ENCODE peak calls at places on chromosomes 7 and 10, in four cellular contexts. K, X, V and P are unnamed samples. For H3K27me3, the result is how much of the 10 kb centered on the place peaks cover.

GRCh38 chr10:119375574-119376265 is 166.8 kb downstream of the RGS10 start:
- DNase-seq in K (peak), X (no peak), V (peak), P (peak)

GRCh38 chr7:105963038-105963667 is at the start of gene CDHR3:
- DNase-seq in K (no peak), X (no peak), V (no peak), P (no peak)

GRCh38 chr7:17326378-17326777 is 27.9 kb downstream of the AHR start:
- DNase-seq in K (no peak), X (no peak), V (no peak), P (no peak)

GRCh38 chr10:11415095-11415494 is 196.4 kb downstream of the USP6NL start:
- DNase-seq in K (no peak), X (no peak), V (no peak), P (no peak)

GRCh38 chr7:101803203-101804086 is 14.0 kb upstream of the CUX1 start:
- DNase-seq in K (no peak), X (no peak), V (no peak), P (no peak)

GRCh38 chr10:4254101-4254994 is 469.3 kb upstream of the KLF6 start:
- DNase-seq in K (no peak), X (peak), V (peak), P (no peak)

GRCh38 chr10:67884842-67885680 is 605 bp downstream of the SIRT1 start:
- DNase-seq in K (peak), X (peak), V (peak), P (no peak)

GRCh38 chr7:159114096-159114495 is 30.6 kb downstream of the VIPR2 start:
- DNase-seq in K (no peak), X (no peak), V (no peak), P (no peak)

GRCh38 chr7:55485501-55486171 is 86.7 kb downstream of the VOPP1 start:
- DNase-seq in K (no peak), X (no peak), V (no peak), P (no peak)

GRCh38 chr7:94239661-94240234 is 154.9 kb upstream of the COL1A2 start:
- DNase-seq in K (no peak), X (no peak), V (no peak), P (no peak)

GRCh38 chr10:63766766-63767505 is 245.7 kb downstream of the REEP3 start:
- DNase-seq in K (no peak), X (peak), V (peak), P (peak)

GRCh38 chr7:81492240-81492639 is 277.6 kb downstream of the HGF start:
- DNase-seq in K (no peak), X (no peak), V (no peak), P (no peak)

GRCh38 chr10:125742465-125742864 is 23.0 kb downstream of the EDRF1 start:
- DNase-seq in K (no peak), X (no peak), V (no peak), P (no peak)

GRCh38 chr7:139118234-139118802 is 8.8 kb upstream of the ZC3HAV1 start:
- DNase-seq in K (no peak), X (no peak), V (peak), P (peak)

GRCh38 chr10:91698258-91698657 is 65.4 kb upstream of the PPP1R3C start:
- DNase-seq in K (no peak), X (no peak), V (no peak), P (no peak)

GRCh38 chr7:47181609-47182264 is 400.2 kb downstream of the TNS3 start:
- DNase-seq in K (no peak), X (no peak), V (no peak), P (no peak)

GRCh38 chr10:99232357-99232999 is 3.2 kb downstream of the HPSE2 start:
- DNase-seq in K (no peak), X (no peak), V (no peak), P (no peak)

GRCh38 chr7:107150375-107151073 is 18.3 kb upstream of the HBP1 start:
- DNase-seq in K (peak), X (peak), V (peak), P (no peak)

GRCh38 chr10:117545141-117546019 is 2.8 kb downstream of the EMX2 start:
- DNase-seq in K (no peak), X (no peak), V (no peak), P (no peak)

GRCh38 chr7:115869225-115869624 is 161.3 kb downstream of the TFEC start:
- DNase-seq in K (no peak), X (no peak), V (peak), P (no peak)

GRCh38 chr7:116138202-116138801 is 72.0 kb upstream of the TES start:
- DNase-seq in K (no peak), X (peak), V (peak), P (peak)

GRCh38 chr10:125162181-125162906 is 2.0 kb upstream of the CTBP2 start:
- DNase-seq in K (no peak), X (no peak), V (no peak), P (no peak)

GRCh38 chr7:108002726-108003590 is at the start of gene LAMB1:
- DNase-seq in K (peak), X (no peak), V (peak), P (no peak)

GRCh38 chr7:66654275-66655112 is 25.8 kb downstream of the KCTD7 start:
- DNase-seq in K (peak), X (peak), V (peak), P (peak)

GRCh38 chr7:95330194-95331003 is 6.1 kb upstream of the PON1 start:
- DNase-seq in K (no peak), X (no peak), V (no peak), P (no peak)
- TF ChIP-seq CTCF in K (no peak), X (no peak), V (no peak), P (no peak)

GRCh38 chr7:1236831-1237701 is 4.4 kb downstream of the UNCX start:
- DNase-seq in K (no peak), X (no peak), V (no peak), P (no peak)

GRCh38 chr7:1237704-1238255 is 5.1 kb downstream of the UNCX start:
- DNase-seq in K (no peak), X (no peak), V (no peak), P (no peak)

GRCh38 chr7:1239455-1240295 is 7.0 kb downstream of the UNCX start:
- DNase-seq in K (no peak), X (no peak), V (no peak), P (no peak)

GRCh38 chr7:1240296-1240820 is 7.7 kb downstream of the UNCX start:
- DNase-seq in K (no peak), X (no peak), V (no peak), P (no peak)

DNA sequence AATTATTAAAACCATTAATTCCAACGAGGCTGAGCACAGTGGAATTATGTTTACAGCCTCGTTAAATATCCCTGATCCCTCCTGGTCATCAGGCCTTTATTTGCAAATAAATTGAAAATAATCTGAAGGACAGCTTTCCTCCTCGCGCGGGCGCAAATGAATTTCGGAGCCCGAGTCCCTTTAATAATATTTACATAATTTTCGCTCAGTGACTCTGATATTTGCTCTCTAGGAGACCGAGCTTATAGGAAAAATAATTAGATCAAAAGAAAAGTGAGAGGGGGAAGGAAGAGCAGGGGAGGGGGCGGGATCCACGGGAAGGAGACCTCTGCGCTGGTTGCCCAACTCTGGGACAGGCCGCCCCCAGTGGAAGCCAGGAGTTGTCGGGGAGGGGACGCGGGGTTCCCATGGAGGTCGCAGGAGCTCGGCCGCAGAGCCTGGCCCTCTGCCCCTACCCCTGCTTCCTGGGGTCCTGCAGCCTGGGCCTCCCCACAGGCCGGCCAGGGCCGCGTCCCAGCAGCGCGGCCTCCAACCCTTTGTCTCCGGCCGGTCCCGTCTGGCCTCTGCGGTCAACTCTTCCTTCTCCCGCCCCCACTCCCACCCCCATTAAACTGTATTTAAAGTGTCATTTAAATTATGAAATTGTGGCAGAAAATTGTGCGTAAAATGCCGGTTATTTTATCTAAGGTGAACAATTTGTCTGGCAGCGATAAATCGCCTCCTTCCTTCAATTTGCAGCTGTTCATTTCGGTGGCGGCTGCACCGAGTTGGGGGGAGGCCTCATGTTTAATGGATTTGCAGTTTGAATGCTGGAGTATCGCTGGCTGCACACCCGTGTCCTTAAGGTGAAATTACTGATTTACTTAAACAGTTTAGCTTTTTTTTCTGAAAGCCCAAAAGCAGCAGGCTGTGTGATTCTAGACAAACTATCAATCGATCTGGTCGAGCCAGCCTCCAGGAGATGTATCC is 6.0 kb downstream of the UNCX start:
- DNase-seq in K (no peak), X (no peak), V (no peak), P (no peak)
- H3K27me3 ChIP-seq in K (half or more), X (half or more), V (half or more), P (half or more)

GRCh38 chr10:102705531-102705930 is 8.7 kb downstream of the ARL3 start:
- DNase-seq in K (peak), X (no peak), V (no peak), P (no peak)
- H3K4me3 ChIP-seq in K (no peak), X (no peak), V (no peak), P (no peak)

DNA sequence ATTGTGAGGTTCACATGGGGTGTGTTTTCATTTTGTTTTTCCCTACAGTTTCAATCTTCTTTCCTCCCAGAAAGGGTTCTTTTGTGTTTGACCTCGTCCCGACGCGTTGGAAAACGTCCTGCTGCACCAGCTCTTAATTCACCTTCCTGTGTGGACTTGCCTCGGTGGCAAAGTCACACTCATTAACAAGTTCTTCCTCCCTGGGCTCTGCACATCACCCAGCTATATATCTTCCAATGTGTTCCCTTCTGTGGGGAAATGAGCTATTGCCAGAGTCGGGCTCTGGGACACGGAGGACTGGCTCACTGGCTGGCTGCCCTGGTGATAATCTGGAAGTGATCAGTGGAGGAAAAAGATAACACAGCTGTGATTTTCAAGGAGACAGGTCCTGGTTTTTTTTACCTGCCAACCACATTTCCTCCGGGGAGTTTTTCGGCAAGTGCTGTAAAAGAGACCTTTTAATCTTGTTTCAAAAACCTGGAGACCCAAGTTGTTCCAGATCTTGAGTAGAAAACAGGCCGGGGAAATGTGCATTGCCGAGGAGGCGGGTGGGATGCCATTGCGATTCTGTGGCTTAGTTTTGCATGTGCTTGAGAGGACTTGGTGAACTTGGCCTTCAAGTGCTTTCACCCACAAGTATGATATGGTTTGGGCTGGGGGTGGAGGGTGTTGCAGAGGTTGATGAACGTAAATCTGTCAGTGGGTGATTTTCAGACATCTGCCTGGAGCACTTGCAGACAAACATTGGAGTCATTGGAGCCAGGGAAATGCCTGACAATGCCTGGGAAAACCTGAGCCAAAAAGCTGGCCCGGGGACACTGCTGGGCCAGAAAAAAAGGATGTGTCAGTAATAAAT is 96.5 kb upstream of the CREB5 start:
- DNase-seq in K (no peak), X (peak), V (peak), P (no peak)
- TF ChIP-seq CTCF in K (no peak), X (no peak), V (no peak), P (no peak)

GRCh38 chr7:25859412-25859704 is 292.6 kb upstream of the NFE2L3 start:
- DNase-seq in K (no peak), X (no peak), V (no peak), P (no peak)

GRCh38 chr7:25859732-25860131 is 292.3 kb upstream of the NFE2L3 start:
- DNase-seq in K (no peak), X (no peak), V (no peak), P (no peak)

GRCh38 chr7:25860882-25861228 is 291.1 kb upstream of the NFE2L3 start:
- DNase-seq in K (no peak), X (no peak), V (no peak), P (no peak)

GRCh38 chr7:25861704-25862253 is 290.2 kb upstream of the NFE2L3 start:
- DNase-seq in K (no peak), X (no peak), V (no peak), P (no peak)

GRCh38 chr7:25860206-25860881 is 291.7 kb upstream of the NFE2L3 start:
- DNase-seq in K (no peak), X (no peak), V (peak), P (no peak)
- H3K27me3 ChIP-seq in K (under half), X (under half), V (under half), P (under half)

GRCh38 chr7:143252002-143252401 is 11.2 kb upstream of the GSTK1 start:
- DNase-seq in K (no peak), X (no peak), V (no peak), P (no peak)
- H3K4me3 ChIP-seq in K (no peak), X (no peak), V (no peak), P (no peak)

GRCh38 chr10:122112625-122113160 is 123.7 kb downstream of the TACC2 start:
- DNase-seq in K (peak), X (peak), V (peak), P (peak)
- TF ChIP-seq CTCF in K (peak), X (peak), V (peak), P (peak)

DNA sequence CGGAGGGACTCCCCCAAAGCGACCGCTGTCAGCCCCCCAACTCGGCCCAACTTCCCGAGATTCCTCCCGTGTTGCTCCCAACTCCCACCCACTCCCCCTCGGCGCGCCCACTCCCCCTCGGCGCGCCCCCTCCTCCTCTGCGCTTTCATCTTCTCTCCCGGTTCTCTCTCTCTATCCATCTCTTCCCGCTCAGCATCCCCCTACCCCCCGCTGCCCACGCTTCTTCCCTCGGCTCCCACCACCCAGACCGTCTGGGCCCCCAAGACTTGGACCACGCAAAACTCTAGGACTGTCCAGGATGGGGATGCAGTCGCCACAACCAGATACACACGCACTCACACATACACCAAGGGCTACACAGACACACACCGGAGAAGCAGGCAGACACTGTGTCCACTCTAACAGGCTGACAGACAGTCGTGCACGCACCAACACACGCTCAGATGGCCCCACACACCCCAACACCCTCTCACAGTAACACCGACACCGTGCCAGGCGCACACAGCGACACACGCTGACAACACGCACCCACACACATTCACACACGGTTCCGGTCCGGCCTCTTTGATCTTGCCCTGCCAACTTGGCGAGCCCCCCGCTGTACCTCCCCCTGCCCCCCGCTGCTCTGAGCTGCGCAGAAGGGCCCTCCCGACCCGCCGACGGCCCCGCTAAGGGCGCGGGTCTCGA is 1.1 kb downstream of the GRID1 start:
- DNase-seq in K (peak), X (no peak), V (no peak), P (no peak)
- H3K27me3 ChIP-seq in K (half or more), X (under half), V (half or more), P (half or more)

GRCh38 chr7:130995252-130996081 is 261.5 kb upstream of the KLF14 start:
- DNase-seq in K (no peak), X (no peak), V (no peak), P (no peak)
- H3K4me3 ChIP-seq in K (no peak), X (no peak), V (no peak), P (no peak)